ENCODE peak calls at places on chromosomes 3 and 15, in eight cellular contexts. C is tibial nerve; T is H7; H is heart left ventricle; Q is stomach; X is CD4-positive, alpha-beta memory T cell; I is uterus; D is cardiac muscle cell. K is an unnamed sample. For H3K36me3, the result is how much of the 10 kb centered on the place peaks cover.

GRCh38 chr3:197083486-197083885 is 53.9 kb upstream of the MELTF start:
- DNase-seq in H (no peak), C (no peak), T (no peak), Q (no peak), I (peak), D (peak), X (no peak), K (peak)

GRCh38 chr3:182212479-182213076 is 500.9 kb downstream of the SOX2 start:
- DNase-seq in I (peak), C (no peak), T (peak), Q (peak), H (peak), D (peak), X (no peak), K (peak)

GRCh38 chr3:151328298-151329036 is 882 bp downstream of the P2RY13 start:
- DNase-seq in C (no peak), T (no peak), H (no peak), D (peak), Q (no peak), I (no peak), X (no peak), K (no peak)

GRCh38 chr3:183428140-183429023 is at the start of gene MCF2L2:
- DNase-seq in D (peak), Q (peak), I (peak), T (peak), H (peak), C (peak), X (peak), K (peak)

GRCh38 chr3:58528629-58529028 is 8.4 kb downstream of the ACOX2 start:
- DNase-seq in X (no peak), Q (peak), D (peak), T (peak), C (no peak), I (no peak), H (peak), K (no peak)

GRCh38 chr15:84915011-84915958 is 30.8 kb downstream of the SLC28A1 start:
- DNase-seq in H (peak), D (peak), X (no peak), C (peak), I (peak), Q (peak), T (peak), K (peak)

GRCh38 chr3:25339220-25339619 is 88.8 kb upstream of the RARB start:
- DNase-seq in I (peak), H (no peak), X (no peak), T (no peak), D (no peak), Q (no peak), C (no peak), K (no peak)

GRCh38 chr3:99499235-99499798 is 139.1 kb upstream of the COL8A1 start:
- DNase-seq in T (peak), C (no peak), D (peak), X (no peak), I (peak), Q (peak), H (peak), K (peak)

GRCh38 chr15:72936691-72937679 is 115.3 kb upstream of the NEO1 start:
- DNase-seq in T (no peak), H (no peak), Q (no peak), X (no peak), C (no peak), I (no peak), D (no peak), K (no peak)

GRCh38 chr15:72935521-72935920 is 116.7 kb upstream of the NEO1 start:
- DNase-seq in T (peak), I (no peak), Q (no peak), X (no peak), D (no peak), C (no peak), H (no peak), K (no peak)

GRCh38 chr15:72936237-72936636 is 116.0 kb upstream of the NEO1 start:
- DNase-seq in X (no peak), T (no peak), I (no peak), H (no peak), Q (no peak), C (no peak), D (no peak), K (no peak)

GRCh38 chr15:72934006-72934405 is 118.3 kb upstream of the NEO1 start:
- DNase-seq in T (no peak), X (no peak), Q (no peak), D (peak), I (no peak), H (no peak), C (no peak), K (no peak)

DNA sequence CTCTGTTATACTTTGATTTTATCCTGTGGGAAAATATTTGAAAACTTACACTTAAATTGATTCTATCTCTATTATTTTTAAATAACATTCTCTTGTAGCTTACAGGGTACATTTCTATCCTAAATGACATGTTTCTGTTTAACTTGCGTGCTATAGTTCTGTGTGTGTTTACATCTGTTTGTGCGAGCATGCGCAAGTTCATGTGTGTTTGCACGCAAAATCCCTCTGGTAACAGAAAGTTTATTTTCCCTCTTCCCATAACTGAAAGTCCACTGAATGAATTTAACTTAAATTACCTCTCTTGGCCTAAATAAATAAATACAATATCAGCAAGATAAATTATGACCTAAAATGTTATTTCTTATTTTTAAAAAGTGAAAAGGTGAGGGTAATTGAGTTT is 117.3 kb upstream of the NEO1 start:
- DNase-seq in H (no peak), T (no peak), C (no peak), Q (no peak), X (no peak), D (no peak), I (no peak), K (no peak)
- H3K36me3 ChIP-seq in H (under half), T (under half), C (under half), Q (under half), X (under half), D (under half), I (under half), K (under half)

GRCh38 chr3:9966841-9967240 is 14.6 kb upstream of the PRRT3 start:
- DNase-seq in C (no peak), Q (no peak), I (no peak), X (no peak), H (no peak), D (no peak), T (no peak), K (no peak)

GRCh38 chr3:9965200-9965875 is 13.1 kb upstream of the PRRT3 start:
- DNase-seq in T (no peak), H (no peak), D (no peak), C (no peak), X (no peak), I (no peak), Q (no peak), K (no peak)

GRCh38 chr3:9969632-9970019 is 17.0 kb downstream of the EMC3 start:
- DNase-seq in H (no peak), D (no peak), T (no peak), I (no peak), Q (no peak), C (no peak), X (no peak), K (no peak)

GRCh38 chr3:9970020-9970652 is 16.5 kb downstream of the EMC3 start:
- DNase-seq in T (no peak), H (no peak), I (no peak), Q (no peak), D (peak), X (no peak), C (no peak), K (no peak)
- H3K36me3 ChIP-seq in T (under half), H (half or more), I (under half), Q (half or more), D (under half), X (half or more), C (under half), K (half or more)

GRCh38 chr3:20147374-20147773 is 38.6 kb downstream of the SGO1 start:
- DNase-seq in C (no peak), I (no peak), D (peak), T (no peak), H (no peak), Q (no peak), X (no peak), K (no peak)
- H3K36me3 ChIP-seq in C (under half), I (under half), D (under half), T (under half), H (under half), Q (half or more), X (under half), K (under half)

DNA sequence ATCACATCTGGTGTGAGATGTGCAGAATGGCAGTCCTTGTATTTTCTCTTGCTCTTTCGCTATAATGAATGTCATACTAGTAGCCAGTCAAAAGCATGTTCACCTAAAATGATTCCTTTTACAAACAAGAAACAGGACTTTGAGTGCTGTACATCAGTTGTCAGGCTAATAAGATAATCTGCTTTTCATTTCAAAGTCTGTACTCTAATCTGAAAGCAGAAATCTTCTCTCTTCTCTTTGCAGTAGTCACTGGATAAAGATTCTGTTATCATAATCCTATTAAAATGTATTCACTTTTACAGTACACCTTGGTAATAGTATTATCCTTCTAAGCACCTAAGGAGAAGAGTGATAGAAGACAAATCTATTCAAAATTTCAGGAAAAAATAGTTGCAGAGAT is 300.1 kb downstream of the MFSD1 start:
- DNase-seq in H (no peak), T (no peak), X (no peak), C (no peak), D (no peak), I (no peak), Q (no peak), K (no peak)
- H3K36me3 ChIP-seq in H (under half), T (under half), X (under half), C (under half), D (under half), I (under half), Q (under half), K (under half)

DNA sequence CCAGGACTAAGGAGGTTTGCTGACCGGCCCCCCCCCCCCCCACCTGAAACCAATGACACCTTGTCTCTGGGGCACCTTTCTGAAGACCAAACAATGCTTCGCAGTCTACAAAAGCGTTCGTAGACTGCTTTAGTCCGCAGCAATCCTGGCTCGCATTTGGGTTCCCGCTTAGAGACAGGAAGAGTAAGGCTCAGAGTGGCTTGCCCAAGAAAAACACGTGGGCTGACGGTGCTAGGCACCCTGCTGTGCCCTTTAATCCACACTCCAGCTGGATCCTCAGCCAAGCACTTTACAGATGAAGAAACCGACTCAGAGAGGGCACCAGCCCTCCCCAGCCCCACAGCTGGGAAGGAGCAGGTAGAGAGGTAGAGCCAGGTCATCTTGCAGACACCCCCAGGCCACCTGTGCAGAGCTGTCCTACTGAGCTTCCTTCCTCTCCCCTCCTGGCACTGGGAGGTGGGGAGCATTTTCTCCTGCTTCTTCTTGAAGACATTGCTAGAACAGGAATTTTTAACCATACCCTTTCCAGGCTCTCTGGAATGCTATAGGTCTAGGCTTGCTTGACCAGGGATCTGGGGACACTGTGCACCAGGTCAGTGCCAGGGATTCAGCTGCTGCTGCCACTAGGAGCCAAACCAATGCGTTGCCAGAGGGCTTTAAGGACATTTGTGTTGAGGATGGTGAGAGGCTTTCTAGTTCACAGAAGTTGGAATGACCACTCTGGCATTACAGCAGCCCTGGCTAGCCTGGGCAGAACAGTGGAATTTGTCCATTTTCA is 1.0 kb upstream of the KLF15 start:
- DNase-seq in C (peak), H (no peak), T (peak), Q (no peak), I (no peak), D (peak), X (no peak), K (peak)
- H3K36me3 ChIP-seq in C (under half), H (under half), T (under half), Q (under half), I (under half), D (under half), X (under half), K (under half)

GRCh38 chr3:14166877-14167605 is 11.4 kb downstream of the XPC start:
- DNase-seq in H (no peak), D (no peak), I (no peak), X (no peak), C (no peak), T (no peak), Q (no peak), K (no peak)

GRCh38 chr3:14170569-14171159 is 7.7 kb downstream of the XPC start:
- DNase-seq in D (peak), H (no peak), T (no peak), Q (no peak), C (no peak), I (no peak), X (no peak), K (no peak)

GRCh38 chr3:14172480-14172879 is 5.9 kb downstream of the XPC start:
- DNase-seq in X (no peak), I (no peak), C (no peak), D (no peak), T (no peak), Q (no peak), H (no peak), K (no peak)

GRCh38 chr3:14174483-14174882 is 3.9 kb downstream of the XPC start:
- DNase-seq in C (no peak), Q (no peak), T (no peak), H (no peak), I (no peak), D (peak), X (no peak), K (no peak)

DNA sequence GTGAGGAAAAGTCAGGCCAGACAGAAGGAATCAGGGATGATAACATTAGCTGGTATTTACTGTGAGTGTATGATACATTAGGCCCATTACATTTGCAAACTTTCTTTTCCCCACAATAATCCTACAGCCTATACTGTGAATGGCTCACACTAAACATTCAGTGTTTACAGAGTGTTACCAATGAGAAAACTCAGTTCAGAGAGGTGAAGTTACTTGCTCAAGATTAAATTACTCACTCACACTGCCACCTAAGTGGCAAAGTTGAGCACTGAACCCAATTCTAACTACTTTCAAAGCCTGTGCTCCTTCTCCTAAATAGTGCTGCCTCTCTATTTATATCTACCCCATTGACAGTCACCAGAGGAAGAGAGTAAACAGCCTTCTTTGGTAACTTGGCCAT is 8.5 kb downstream of the XPC start:
- DNase-seq in D (no peak), X (no peak), Q (no peak), C (no peak), T (no peak), H (no peak), I (no peak), K (no peak)
- H3K36me3 ChIP-seq in D (half or more), X (half or more), Q (half or more), C (under half), T (under half), H (half or more), I (under half), K (under half)

GRCh38 chr3:114076711-114077110 is 20.2 kb downstream of the QTRT2 start:
- DNase-seq in I (no peak), Q (no peak), X (no peak), D (no peak), C (no peak), H (no peak), T (no peak), K (no peak)
- H3K36me3 ChIP-seq in I (under half), Q (half or more), X (half or more), D (under half), C (under half), H (half or more), T (under half), K (half or more)

GRCh38 chr3:172782235-172782634 is 31.7 kb downstream of the ECT2 start:
- DNase-seq in H (no peak), Q (no peak), X (no peak), D (no peak), I (no peak), C (no peak), T (no peak), K (no peak)

GRCh38 chr3:172776049-172776717 is 25.7 kb downstream of the ECT2 start:
- DNase-seq in X (no peak), Q (no peak), C (no peak), D (peak), I (no peak), T (no peak), H (no peak), K (no peak)

DNA sequence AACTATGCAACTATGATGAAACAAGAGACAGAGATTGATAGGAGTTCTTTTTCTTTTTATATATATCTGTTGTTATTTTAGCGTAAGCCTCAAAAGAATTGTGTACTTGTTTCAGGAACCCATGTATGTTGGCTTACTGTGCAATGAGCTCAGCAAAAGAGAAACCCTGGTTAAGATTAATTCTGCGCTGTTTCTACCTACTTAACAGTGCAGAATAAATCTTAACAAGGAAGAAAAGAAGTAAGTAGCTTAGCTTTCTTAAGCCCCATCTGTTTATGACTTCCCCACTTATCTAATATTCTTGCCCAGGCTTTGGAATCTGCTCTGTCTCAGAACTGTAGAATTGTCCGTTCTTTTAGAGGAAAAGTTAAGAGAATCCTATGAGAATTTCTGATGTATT is 27.4 kb downstream of the ECT2 start:
- DNase-seq in D (no peak), T (no peak), I (no peak), X (no peak), H (no peak), Q (no peak), C (no peak), K (no peak)
- H3K36me3 ChIP-seq in D (under half), T (under half), I (under half), X (under half), H (under half), Q (under half), C (under half), K (under half)